ENCODE peak calls at places on chromosome 7, in ten cellular contexts. R is stimulated activated CD4-positive, alpha-beta T cell treated with anti-CD3 and anti-CD28 coated beads, Interleukin-4, amount 100 ng/mL, for 4 hours; S is HFF-Myc; X is COR-L47; H is activated CD8-positive, alpha-beta memory T cell treated with anti-CD3 and anti-CD28 coated beads for 4 hours; T is naive B cell; F is stimulated activated CD8-positive, alpha-beta memory T cell treated with anti-CD3 and anti-CD28 coated beads, Interleukin-2, amount 100 ng/mL, for 1 hour; A is astrocyte of the spinal cord; W is lung; N is bronchial epithelial cell. V is an unnamed sample.

GRCh38 chr7:36278767-36279171 is 110.9 kb upstream of the ANLN start:
- DNase-seq in T (no peak), N (no peak), S (peak), W (no peak), H (no peak), X (no peak), R (no peak), F (no peak), A (peak), V (peak)

GRCh38 chr7:156731651-156732050 is 91.1 kb downstream of the RNF32 start:
- DNase-seq in N (no peak), F (no peak), R (no peak), S (no peak), X (no peak), H (no peak), W (no peak), A (peak), T (no peak), V (no peak)

GRCh38 chr7:4819450-4820404 is 42.1 kb downstream of the PAPOLB start:
- DNase-seq in T (no peak), A (no peak), X (no peak), S (no peak), W (no peak), N (no peak), F (no peak), H (no peak), R (no peak), V (no peak)

GRCh38 chr7:55569269-55569663 is 3.0 kb downstream of the VOPP1 start:
- DNase-seq in X (no peak), N (no peak), S (no peak), T (peak), R (no peak), W (no peak), F (no peak), A (no peak), H (no peak), V (no peak)

GRCh38 chr7:21642422-21642821 is 99.6 kb downstream of the DNAH11 start:
- DNase-seq in N (no peak), X (no peak), A (peak), H (no peak), F (no peak), W (no peak), R (no peak), T (no peak), S (no peak), V (no peak)

GRCh38 chr7:4006687-4007086 is 675.4 kb upstream of the FOXK1 start:
- DNase-seq in N (peak), R (no peak), H (no peak), X (peak), W (no peak), S (no peak), A (peak), F (no peak), T (no peak), V (no peak)

GRCh38 chr7:88546808-88547207 is 212.7 kb upstream of the ZNF804B start:
- DNase-seq in N (peak), F (no peak), W (no peak), R (no peak), S (peak), A (peak), H (no peak), X (no peak), T (no peak), V (no peak)

GRCh38 chr7:152120210-152120609 is 94.7 kb downstream of the GALNT11 start:
- DNase-seq in H (no peak), T (no peak), A (no peak), S (no peak), X (no peak), N (no peak), F (no peak), W (no peak), R (no peak), V (peak)

GRCh38 chr7:22582860-22583640 is 83.1 kb upstream of the STEAP1B start:
- DNase-seq in A (peak), X (no peak), N (peak), T (no peak), W (peak), S (peak), F (no peak), H (no peak), R (no peak), V (no peak)